ENCODE peak calls at places on chromosomes 11 and 22, in five cellular contexts. W is SK-N-SH, Y is PC-9, R is mammary epithelial cell, J is DND-41. S is an unnamed sample.
A peak's percentile ranks its signal among the peaks of the same experiment; 100 is the strongest.

GRCh38 chr22:34885852-34886251 is 180.1 kb upstream of the ISX start:
- DNase-seq in W (no peak), Y (no peak), R (peak; percentile 86), J (no peak), S (no peak)

GRCh38 chr11:127950162-127950561 is 637.2 kb downstream of the ETS1 start:
- DNase-seq in W (no peak), Y (no peak), R (no peak), J (no peak), S (no peak)

GRCh38 chr11:76314741-76315090 is 66.2 kb downstream of the THAP12 start:
- DNase-seq in W (no peak), Y (no peak), R (peak; percentile 75), J (no peak), S (no peak)

GRCh38 chr22:47045691-47046410 is 283.4 kb downstream of the TBC1D22A start:
- DNase-seq in W (no peak), Y (no peak), R (no peak), J (no peak), S (no peak)

GRCh38 chr11:58905716-58906547 is 33.4 kb upstream of the GLYATL1 start:
- DNase-seq in W (peak; percentile 89), Y (no peak), R (peak; percentile 93), J (no peak), S (no peak)

GRCh38 chr11:57476223-57476882 is 16.0 kb downstream of the RTN4RL2 start:
- DNase-seq in W (peak; percentile 79), Y (peak; percentile 59), R (peak; percentile 40), J (no peak), S (no peak)

GRCh38 chr11:75388386-75389275 is 10.7 kb upstream of the RPS3 start:
- DNase-seq in W (peak; percentile 85), Y (peak; percentile 75), R (peak; percentile 61), J (peak; percentile 79), S (peak; percentile 70)

GRCh38 chr22:31488988-31489617 is 539 bp downstream of the EIF4ENIF1 start:
- DNase-seq in W (peak; percentile 84), Y (peak; percentile 29), R (peak; percentile 20), J (peak; percentile 21), S (peak; percentile 52)

GRCh38 chr11:10351435-10351767 is 46.5 kb downstream of the ADM start:
- DNase-seq in W (no peak), Y (no peak), R (no peak), J (no peak), S (no peak)

GRCh38 chr22:30261134-30261533 is 5.5 kb downstream of the OSM start:
- DNase-seq in W (no peak), Y (no peak), R (no peak), J (no peak), S (no peak)

GRCh38 chr11:128582496-128583366 is 4.6 kb downstream of the ETS1 start:
- DNase-seq in W (no peak), Y (peak; percentile 71), R (peak; percentile 49), J (no peak), S (no peak)

GRCh38 chr22:33919591-33920501 is at the start of gene LARGE1:
- DNase-seq in W (peak; percentile 72), Y (peak; percentile 37), R (peak; percentile 55), J (no peak), S (peak; percentile 52)

GRCh38 chr11:94767701-94768601 is at the start of gene AMOTL1:
- DNase-seq in W (peak; percentile 94), Y (peak; percentile 92), R (peak; percentile 87), J (no peak), S (no peak)

GRCh38 chr22:50129121-50129734 is 39.4 kb downstream of the MOV10L1 start:
- DNase-seq in W (no peak), Y (no peak), R (no peak), J (no peak), S (no peak)

GRCh38 chr11:15893080-15893492 is 463.3 kb downstream of the SOX6 start:
- DNase-seq in W (peak; percentile 50), Y (peak; percentile 58), R (peak; percentile 6), J (no peak), S (no peak)

GRCh38 chr11:69632900-69633299 is 8.1 kb upstream of the CCND1 start:
- DNase-seq in W (no peak), Y (no peak), R (no peak), J (no peak), S (no peak)

GRCh38 chr22:37334859-37335818 is 52.8 kb downstream of the CYTH4 start:
- DNase-seq in W (peak; percentile 82), Y (no peak), R (no peak), J (no peak), S (no peak)

GRCh38 chr11:73404048-73404447 is 27.8 kb downstream of the RELT start:
- DNase-seq in W (peak; percentile 84), Y (peak; percentile 47), R (peak; percentile 31), J (peak; percentile 26), S (no peak)

GRCh38 chr22:46614070-46614931 is 5.9 kb upstream of the GRAMD4 start:
- DNase-seq in W (no peak), Y (no peak), R (no peak), J (peak; percentile 93), S (peak; percentile 91)

GRCh38 chr11:10590516-10590915 is 22.1 kb upstream of the LYVE1 start:
- DNase-seq in W (no peak), Y (no peak), R (no peak), J (no peak), S (no peak)

GRCh38 chr11:65637794-65638317 is at the start of gene SIPA1:
- DNase-seq in W (peak; percentile 96), Y (peak; percentile 94), R (peak; percentile 73), J (peak; percentile 79), S (peak; percentile 75)

GRCh38 chr11:76158394-76159302 is 47.7 kb downstream of the WNT11 start:
- DNase-seq in W (no peak), Y (no peak), R (no peak), J (no peak), S (no peak)

GRCh38 chr11:10529279-10529678 is 11.7 kb downstream of the RNF141 start:
- DNase-seq in W (no peak), Y (no peak), R (no peak), J (no peak), S (no peak)

GRCh38 chr22:45212306-45212709 is 28.4 kb downstream of the KIAA0930 start:
- DNase-seq in W (peak; percentile 75), Y (peak; percentile 68), R (peak; percentile 88), J (no peak), S (no peak)

GRCh38 chr22:45210577-45211431 is 29.9 kb downstream of the KIAA0930 start:
- DNase-seq in W (no peak), Y (no peak), R (no peak), J (no peak), S (no peak)

GRCh38 chr22:45211435-45211834 is 29.3 kb downstream of the KIAA0930 start:
- DNase-seq in W (no peak), Y (no peak), R (no peak), J (no peak), S (no peak)

GRCh38 chr22:45212992-45213751 is 27.5 kb downstream of the KIAA0930 start:
- DNase-seq in W (peak; percentile 59), Y (no peak), R (peak; percentile 26), J (no peak), S (no peak)

DNA sequence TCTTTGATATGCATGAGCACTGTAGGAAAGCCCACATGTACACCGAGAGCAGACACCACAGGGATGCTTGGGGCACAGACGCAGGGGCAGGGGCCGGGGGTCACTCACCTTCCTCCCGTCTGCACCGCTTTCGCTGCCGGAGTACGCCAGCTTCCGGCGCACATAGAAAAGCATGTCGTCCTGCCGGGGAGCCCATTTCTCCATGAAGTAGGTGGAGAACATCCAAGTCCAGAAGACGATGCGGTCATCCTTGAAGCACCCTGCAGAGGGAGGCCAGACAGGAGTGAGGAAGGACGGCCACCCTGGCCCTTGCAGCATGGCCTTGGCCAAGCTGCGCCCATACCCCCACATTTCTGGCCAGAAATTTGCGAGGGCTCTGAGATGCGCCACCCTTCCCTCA is 28.8 kb downstream of the KIAA0930 start:
- DNase-seq in W (no peak), Y (no peak), R (no peak), J (no peak), S (no peak)
- H2AFZ ChIP-seq in W (no peak overlapping the region), Y (no peak overlapping the region), R (peak overlapping the region; percentile 30), J (no peak overlapping the region), S (no peak overlapping the region)

DNA sequence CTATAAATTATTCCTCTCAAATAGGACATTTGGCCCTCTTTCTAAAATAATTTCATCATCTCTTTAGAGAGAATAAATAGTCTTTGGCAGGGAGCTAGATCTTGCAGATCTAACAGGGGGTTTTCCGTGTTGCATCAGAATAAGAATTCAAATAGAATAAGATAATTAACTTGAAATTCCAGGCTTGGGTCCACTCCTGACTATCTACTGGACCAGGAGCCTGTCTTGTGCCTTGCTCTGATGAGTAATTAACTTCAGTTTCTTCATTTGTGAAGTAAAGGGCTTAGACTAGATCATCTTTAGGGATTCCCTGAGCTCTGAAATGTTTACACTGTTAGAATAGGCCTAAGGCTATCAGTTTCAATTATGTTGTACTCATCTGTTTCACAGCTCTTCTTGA is 23.5 kb upstream of the TMEM123 start:
- DNase-seq in W (no peak), Y (no peak), R (peak; percentile 66), J (no peak), S (no peak)
- H2AFZ ChIP-seq in W (peak overlapping the region; percentile 69), Y (peak overlapping the region; percentile 76), R (peak overlapping the region; percentile 85), J (peak overlapping the region; percentile 35), S (peak overlapping the region; percentile 99)

GRCh38 chr11:62122076-62122475 is 1.7 kb upstream of the INCENP start:
- DNase-seq in W (peak; percentile 28), Y (no peak), R (no peak), J (no peak), S (peak; percentile 38)
- H2AFZ ChIP-seq in W (no peak overlapping the region), Y (no peak overlapping the region), R (no peak overlapping the region), J (peak overlapping the region; percentile 36), S (peak overlapping the region; percentile 23)

GRCh38 chr11:109940816-109941215 is 152.4 kb upstream of the ZC3H12C start:
- DNase-seq in W (no peak), Y (peak; percentile 21), R (peak; percentile 84), J (no peak), S (no peak)
- H2AFZ ChIP-seq in W (no peak overlapping the region), Y (no peak overlapping the region), R (peak overlapping the region; percentile 35), J (no peak overlapping the region), S (no peak overlapping the region)

DNA sequence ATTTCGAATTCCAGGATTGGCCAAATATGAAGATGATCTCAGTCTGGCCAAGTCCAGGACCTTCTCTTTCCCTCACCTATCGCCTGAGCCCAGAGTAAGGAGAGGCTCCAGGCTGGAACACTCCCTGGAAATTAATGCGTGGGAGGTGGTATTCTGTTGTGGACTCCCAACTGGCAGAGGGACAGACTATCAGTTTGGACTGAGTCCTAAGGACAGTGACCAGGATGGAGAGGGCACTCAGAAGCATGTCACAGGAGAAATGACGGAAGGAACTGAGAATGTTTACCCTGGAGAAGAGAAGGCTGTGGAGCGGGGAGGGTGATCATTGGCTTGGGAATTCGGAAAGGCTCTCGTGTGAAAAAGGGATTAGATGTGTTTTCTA is 84.4 kb downstream of the RPL27A start:
- DNase-seq in W (no peak), Y (no peak), R (no peak), J (no peak), S (no peak)
- H2AFZ ChIP-seq in W (no peak overlapping the region), Y (no peak overlapping the region), R (peak overlapping the region; percentile 38), J (no peak overlapping the region), S (no peak overlapping the region)

S was measured in OCI-LY7.